ENCODE peak calls at places on chromosomes 5 and 9, in six cellular contexts. P, T, W, N, Y and D are unnamed samples.
A peak's percentile ranks its signal among the peaks of the same experiment; 100 is the strongest.

GRCh38 chr5:169691473-169691872 is 54.4 kb downstream of the DOCK2 start:
- DNase-seq in P (no peak), T (no peak), W (no peak), N (no peak), Y (no peak), D (no peak)

GRCh38 chr5:35089688-35090314 is 42.1 kb upstream of the AGXT2 start:
- DNase-seq in P (no peak), T (no peak), W (peak; percentile 67), N (peak; percentile 66), Y (peak; percentile 33), D (no peak)

GRCh38 chr5:102860035-102860434 is 104.9 kb downstream of the PAM start:
- DNase-seq in P (no peak), T (no peak), W (no peak), N (no peak), Y (no peak), D (no peak)

GRCh38 chr5:6302099-6302498 is 76.2 kb downstream of the MED10 start:
- DNase-seq in P (no peak), T (no peak), W (no peak), N (no peak), Y (no peak), D (no peak)

GRCh38 chr9:21684831-21685362 is 117.5 kb upstream of the MTAP start:
- DNase-seq in P (no peak), T (no peak), W (peak; percentile 64), N (peak; percentile 70), Y (no peak), D (no peak)

GRCh38 chr9:98341157-98342102 is 86.0 kb upstream of the TBC1D2 start:
- DNase-seq in P (no peak), T (no peak), W (no peak), N (no peak), Y (peak; percentile 87), D (no peak)

GRCh38 chr9:98410185-98410697 is 154.8 kb upstream of the TBC1D2 start:
- DNase-seq in P (no peak), T (no peak), W (no peak), N (no peak), Y (no peak), D (no peak)

GRCh38 chr9:135993840-135994776 is 32.9 kb upstream of the UBAC1 start:
- DNase-seq in P (no peak), T (no peak), W (no peak), N (no peak), Y (no peak), D (no peak)

GRCh38 chr9:137138701-137139467 is at the start of gene GRIN1:
- DNase-seq in P (no peak), T (no peak), W (no peak), N (no peak), Y (no peak), D (no peak)

GRCh38 chr5:116572375-116573278 is 2.0 kb downstream of the SEMA6A start:
- DNase-seq in P (peak; percentile 82), T (peak; percentile 62), W (no peak), N (peak; percentile 35), Y (no peak), D (no peak)

GRCh38 chr5:106415541-106415940 is 1255.2 kb downstream of the EFNA5 start:
- DNase-seq in P (no peak), T (no peak), W (no peak), N (no peak), Y (no peak), D (no peak)

GRCh38 chr9:102631559-102631958 is 363.6 kb upstream of the CYLC2 start:
- DNase-seq in P (no peak), T (no peak), W (no peak), N (no peak), Y (no peak), D (no peak)
- TF ChIP-seq CTCF in P (no peak), T (no peak), W (no peak), N (no peak), Y (peak; percentile 32), D (no peak)

DNA sequence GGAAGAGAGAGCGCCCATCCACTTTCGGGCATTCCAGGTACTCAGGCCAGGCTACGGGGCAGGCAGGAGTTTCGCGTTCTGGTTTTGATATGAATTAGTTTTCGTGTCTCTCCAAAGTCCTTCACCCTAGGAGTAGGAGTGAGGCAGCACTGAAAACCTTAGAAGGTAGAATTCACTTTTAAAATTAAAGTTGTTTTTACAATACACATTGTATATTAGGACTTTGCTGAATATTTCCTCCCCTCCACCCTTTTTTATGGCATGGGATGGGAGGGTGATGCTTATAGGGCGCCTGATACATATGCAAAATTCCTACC is 747 bp downstream of the ITGA1 start:
- DNase-seq in P (no peak), T (no peak), W (no peak), N (no peak), Y (no peak), D (no peak)
- TF ChIP-seq CTCF in P (no peak), T (no peak), W (no peak), N (no peak), Y (no peak), D (no peak)

GRCh38 chr9:134364391-134365114 is 38.3 kb downstream of the RXRA start:
- DNase-seq in P (no peak), T (no peak), W (no peak), N (no peak), Y (no peak), D (no peak)
- TF ChIP-seq CTCF in P (peak; percentile 14), T (no peak), W (no peak), N (no peak), Y (no peak), D (no peak)

DNA sequence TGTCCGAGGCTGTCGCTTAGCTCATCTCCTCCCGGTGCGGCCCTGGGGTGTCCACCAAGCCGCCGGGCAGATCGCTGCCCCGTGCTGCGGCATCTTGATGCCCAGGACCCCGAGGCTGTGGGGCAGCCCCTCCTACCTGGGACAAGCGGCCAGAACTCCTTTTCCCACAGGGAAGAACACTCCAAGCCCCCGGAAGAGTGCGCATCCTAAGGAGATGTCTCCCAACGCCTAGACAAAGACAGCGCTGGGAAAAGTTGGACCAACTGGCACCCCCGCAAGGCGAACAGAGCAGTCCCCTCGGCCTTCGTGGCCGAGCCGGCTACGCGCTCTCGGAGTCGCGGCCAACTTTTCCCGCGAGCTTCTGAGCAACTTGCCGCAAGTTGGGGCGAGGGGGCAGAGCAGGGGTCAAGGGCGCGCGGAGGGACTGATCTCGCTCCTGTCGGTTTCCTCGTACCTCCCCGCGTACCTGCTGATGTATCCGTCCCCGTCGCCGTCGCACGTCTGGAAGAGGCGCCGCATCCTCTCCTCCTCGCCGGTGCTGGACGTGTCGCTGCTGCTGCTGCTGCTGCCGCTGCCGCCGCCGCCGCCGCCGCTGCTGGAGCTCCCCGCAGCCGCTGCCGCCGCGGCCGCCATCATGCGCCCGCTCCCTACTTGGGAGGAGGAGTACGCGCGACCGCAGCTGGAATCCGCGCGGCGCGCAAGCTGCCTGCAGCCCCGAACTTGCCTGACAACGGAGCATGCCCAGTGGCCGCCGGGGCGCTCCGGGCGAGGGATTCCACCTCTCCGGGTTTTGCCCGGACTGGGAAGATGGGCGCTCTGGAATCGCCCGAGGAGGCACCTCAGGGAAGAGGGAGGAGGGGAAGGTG is at the start of gene MCC:
- DNase-seq in P (peak; percentile 78), T (peak; percentile 78), W (peak; percentile 79), N (peak; percentile 60), Y (peak; percentile 46), D (peak; percentile 22)
- TF ChIP-seq CTCF in P (no peak), T (no peak), W (no peak), N (no peak), Y (no peak), D (no peak)